ENCODE peak calls at places on chromosomes 1 and 21, in seven cellular contexts. One of them, this sample, is unnamed.

GRCh38 chr1:204076891-204077290 is 4.0 kb downstream of the SOX13 start:
- DNase-seq in heart left ventricle: no peak
- DNase-seq in A549: no peak
- DNase-seq in mucosa of gallbladder: no peak
- DNase-seq in activated gamma-delta T cell treated with anti-CD3 and anti-CD28 coated beads, Interleukin-2, amount 50 U/mL, for 16 hours: no peak
- DNase-seq in HCEC 1CT: no peak
- DNase-seq in BJ: no peak
- DNase-seq in this sample: no peak

GRCh38 chr1:116571215-116571919 is 541 bp upstream of the CD58 start:
- DNase-seq in heart left ventricle: no peak
- DNase-seq in A549: no peak
- DNase-seq in mucosa of gallbladder: no peak
- DNase-seq in activated gamma-delta T cell treated with anti-CD3 and anti-CD28 coated beads, Interleukin-2, amount 50 U/mL, for 16 hours: no peak
- DNase-seq in HCEC 1CT: no peak
- DNase-seq in BJ: no peak
- DNase-seq in this sample: no peak

GRCh38 chr1:101438359-101438758 is 201.5 kb downstream of the S1PR1 start:
- DNase-seq in heart left ventricle: no peak
- DNase-seq in A549: no peak
- DNase-seq in mucosa of gallbladder: no peak
- DNase-seq in activated gamma-delta T cell treated with anti-CD3 and anti-CD28 coated beads, Interleukin-2, amount 50 U/mL, for 16 hours: no peak
- DNase-seq in HCEC 1CT: no peak
- DNase-seq in BJ: no peak
- DNase-seq in this sample: no peak

GRCh38 chr1:68202239-68202832 is 30.0 kb downstream of the WLS start:
- DNase-seq in heart left ventricle: no peak
- DNase-seq in A549: no peak
- DNase-seq in mucosa of gallbladder: no peak
- DNase-seq in activated gamma-delta T cell treated with anti-CD3 and anti-CD28 coated beads, Interleukin-2, amount 50 U/mL, for 16 hours: no peak
- DNase-seq in HCEC 1CT: peak
- DNase-seq in BJ: no peak
- DNase-seq in this sample: no peak

GRCh38 chr1:24490101-24490781 is 12.4 kb upstream of the RCAN3 start:
- DNase-seq in heart left ventricle: no peak
- DNase-seq in A549: no peak
- DNase-seq in mucosa of gallbladder: no peak
- DNase-seq in activated gamma-delta T cell treated with anti-CD3 and anti-CD28 coated beads, Interleukin-2, amount 50 U/mL, for 16 hours: no peak
- DNase-seq in HCEC 1CT: no peak
- DNase-seq in BJ: no peak
- DNase-seq in this sample: no peak

GRCh38 chr1:228066891-228067654 is 15.4 kb upstream of the ARF1 start:
- DNase-seq in heart left ventricle: peak
- DNase-seq in A549: no peak
- DNase-seq in mucosa of gallbladder: no peak
- DNase-seq in activated gamma-delta T cell treated with anti-CD3 and anti-CD28 coated beads, Interleukin-2, amount 50 U/mL, for 16 hours: no peak
- DNase-seq in HCEC 1CT: no peak
- DNase-seq in BJ: no peak
- DNase-seq in this sample: no peak

GRCh38 chr1:80918365-80918764 is 882.4 kb upstream of the ADGRL2 start:
- DNase-seq in heart left ventricle: no peak
- DNase-seq in A549: no peak
- DNase-seq in mucosa of gallbladder: no peak
- DNase-seq in activated gamma-delta T cell treated with anti-CD3 and anti-CD28 coated beads, Interleukin-2, amount 50 U/mL, for 16 hours: no peak
- DNase-seq in HCEC 1CT: no peak
- DNase-seq in BJ: no peak
- DNase-seq in this sample: no peak

GRCh38 chr1:160539896-160540858 is 17.1 kb upstream of the SLAMF6 start:
- DNase-seq in heart left ventricle: no peak
- DNase-seq in A549: no peak
- DNase-seq in mucosa of gallbladder: peak
- DNase-seq in activated gamma-delta T cell treated with anti-CD3 and anti-CD28 coated beads, Interleukin-2, amount 50 U/mL, for 16 hours: peak
- DNase-seq in HCEC 1CT: no peak
- DNase-seq in BJ: no peak
- DNase-seq in this sample: no peak

GRCh38 chr1:6614019-6614952 is 755 bp downstream of the PHF13 start:
- DNase-seq in heart left ventricle: peak
- DNase-seq in A549: no peak
- DNase-seq in mucosa of gallbladder: peak
- DNase-seq in activated gamma-delta T cell treated with anti-CD3 and anti-CD28 coated beads, Interleukin-2, amount 50 U/mL, for 16 hours: peak
- DNase-seq in HCEC 1CT: no peak
- DNase-seq in BJ: no peak
- DNase-seq in this sample: no peak

GRCh38 chr1:231918239-231919015 is 291.8 kb downstream of the DISC1 start:
- DNase-seq in heart left ventricle: no peak
- DNase-seq in A549: peak
- DNase-seq in mucosa of gallbladder: no peak
- DNase-seq in activated gamma-delta T cell treated with anti-CD3 and anti-CD28 coated beads, Interleukin-2, amount 50 U/mL, for 16 hours: peak
- DNase-seq in HCEC 1CT: peak
- DNase-seq in BJ: no peak
- DNase-seq in this sample: no peak

GRCh38 chr21:36859744-36860501 is 106.5 kb downstream of the HLCS start:
- DNase-seq in heart left ventricle: peak
- DNase-seq in A549: peak
- DNase-seq in mucosa of gallbladder: peak
- DNase-seq in activated gamma-delta T cell treated with anti-CD3 and anti-CD28 coated beads, Interleukin-2, amount 50 U/mL, for 16 hours: no peak
- DNase-seq in HCEC 1CT: peak
- DNase-seq in BJ: no peak
- DNase-seq in this sample: no peak

GRCh38 chr1:211174375-211174774 is 40.4 kb upstream of the KCNH1 start:
- DNase-seq in heart left ventricle: no peak
- DNase-seq in A549: no peak
- DNase-seq in mucosa of gallbladder: no peak
- DNase-seq in activated gamma-delta T cell treated with anti-CD3 and anti-CD28 coated beads, Interleukin-2, amount 50 U/mL, for 16 hours: no peak
- DNase-seq in HCEC 1CT: no peak
- DNase-seq in BJ: no peak
- DNase-seq in this sample: no peak

GRCh38 chr1:156123356-156124196 is 9.1 kb downstream of the LMNA start:
- DNase-seq in heart left ventricle: peak
- DNase-seq in A549: peak
- DNase-seq in mucosa of gallbladder: peak
- DNase-seq in activated gamma-delta T cell treated with anti-CD3 and anti-CD28 coated beads, Interleukin-2, amount 50 U/mL, for 16 hours: peak
- DNase-seq in HCEC 1CT: peak
- DNase-seq in BJ: peak
- DNase-seq in this sample: peak

GRCh38 chr1:58857673-58858343 is 74.0 kb upstream of the JUN start:
- DNase-seq in heart left ventricle: no peak
- DNase-seq in A549: no peak
- DNase-seq in mucosa of gallbladder: no peak
- DNase-seq in activated gamma-delta T cell treated with anti-CD3 and anti-CD28 coated beads, Interleukin-2, amount 50 U/mL, for 16 hours: no peak
- DNase-seq in HCEC 1CT: no peak
- DNase-seq in BJ: no peak
- DNase-seq in this sample: no peak

GRCh38 chr1:109828756-109829505 is 65.2 kb upstream of the EPS8L3 start:
- DNase-seq in heart left ventricle: no peak
- DNase-seq in A549: no peak
- DNase-seq in mucosa of gallbladder: no peak
- DNase-seq in activated gamma-delta T cell treated with anti-CD3 and anti-CD28 coated beads, Interleukin-2, amount 50 U/mL, for 16 hours: no peak
- DNase-seq in HCEC 1CT: peak
- DNase-seq in BJ: no peak
- DNase-seq in this sample: no peak

GRCh38 chr1:173861731-173862145 is 6.1 kb downstream of the GAS5 start:
- DNase-seq in heart left ventricle: no peak
- DNase-seq in A549: no peak
- DNase-seq in mucosa of gallbladder: no peak
- DNase-seq in activated gamma-delta T cell treated with anti-CD3 and anti-CD28 coated beads, Interleukin-2, amount 50 U/mL, for 16 hours: no peak
- DNase-seq in HCEC 1CT: no peak
- DNase-seq in BJ: no peak
- DNase-seq in this sample: no peak

GRCh38 chr21:15279484-15279883 is 214.7 kb upstream of the NRIP1 start:
- DNase-seq in heart left ventricle: no peak
- DNase-seq in A549: no peak
- DNase-seq in mucosa of gallbladder: no peak
- DNase-seq in activated gamma-delta T cell treated with anti-CD3 and anti-CD28 coated beads, Interleukin-2, amount 50 U/mL, for 16 hours: no peak
- DNase-seq in HCEC 1CT: peak
- DNase-seq in BJ: no peak
- DNase-seq in this sample: no peak

GRCh38 chr1:243473281-243474210 is 217.7 kb downstream of the SDCCAG8 start:
- DNase-seq in heart left ventricle: no peak
- DNase-seq in A549: no peak
- DNase-seq in mucosa of gallbladder: no peak
- DNase-seq in activated gamma-delta T cell treated with anti-CD3 and anti-CD28 coated beads, Interleukin-2, amount 50 U/mL, for 16 hours: no peak
- DNase-seq in HCEC 1CT: peak
- DNase-seq in BJ: no peak
- DNase-seq in this sample: no peak

GRCh38 chr1:69567847-69568434 is at the start of gene LRRC7:
- DNase-seq in heart left ventricle: peak
- DNase-seq in A549: no peak
- DNase-seq in mucosa of gallbladder: no peak
- DNase-seq in activated gamma-delta T cell treated with anti-CD3 and anti-CD28 coated beads, Interleukin-2, amount 50 U/mL, for 16 hours: no peak
- DNase-seq in HCEC 1CT: no peak
- DNase-seq in BJ: no peak
- DNase-seq in this sample: no peak

GRCh38 chr1:186239211-186239610 is 135.8 kb downstream of the TPR start:
- DNase-seq in heart left ventricle: no peak
- DNase-seq in A549: no peak
- DNase-seq in mucosa of gallbladder: no peak
- DNase-seq in activated gamma-delta T cell treated with anti-CD3 and anti-CD28 coated beads, Interleukin-2, amount 50 U/mL, for 16 hours: no peak
- DNase-seq in HCEC 1CT: no peak
- DNase-seq in BJ: no peak
- DNase-seq in this sample: no peak

This sample was measured in GM04504.